ENCODE peak calls at places on chromosomes 6 and 20, in ten cellular contexts. G, Q, Z, T, V, D, S, I, U and J are unnamed samples. For H3K4me1, the result is how much of the 10 kb centered on the place peaks cover.

GRCh38 chr6:30821862-30822784 is 62.2 kb upstream of the DDR1 start:
- ATAC-seq in G (peak), Q (peak), Z (no peak), T (peak), V (no peak), D (peak), S (no peak), I (peak), U (peak), J (no peak)

GRCh38 chr6:122399055-122399347 is 451 bp upstream of the HSF2 start:
- ATAC-seq in G (no peak), Q (no peak), Z (no peak), T (no peak), V (no peak), D (no peak), S (no peak), I (no peak), U (no peak), J (no peak)

GRCh38 chr20:16922834-16923233 is 174.7 kb downstream of the OTOR start:
- ATAC-seq in G (no peak), Q (no peak), Z (peak), T (no peak), V (peak), D (no peak), S (peak), I (peak), U (no peak), J (peak)

GRCh38 chr6:106413016-106413415 is 52.5 kb downstream of the CRYBG1 start:
- ATAC-seq in G (no peak), Q (no peak), Z (no peak), T (no peak), V (no peak), D (no peak), S (no peak), I (no peak), U (no peak), J (no peak)

GRCh38 chr6:115728171-115728570 is 332.5 kb downstream of the FRK start:
- ATAC-seq in G (no peak), Q (no peak), Z (no peak), T (no peak), V (no peak), D (no peak), S (no peak), I (no peak), U (no peak), J (no peak)

GRCh38 chr6:140082867-140083297 is 708.4 kb upstream of the CITED2 start:
- ATAC-seq in G (peak), Q (no peak), Z (no peak), T (no peak), V (no peak), D (no peak), S (no peak), I (no peak), U (no peak), J (no peak)

GRCh38 chr6:10403385-10404106 is 11.3 kb downstream of the TFAP2A start:
- ATAC-seq in G (peak), Q (peak), Z (no peak), T (peak), V (no peak), D (no peak), S (no peak), I (peak), U (no peak), J (no peak)

GRCh38 chr6:39812853-39813533 is 20.8 kb downstream of the DAAM2 start:
- ATAC-seq in G (peak), Q (no peak), Z (peak), T (no peak), V (peak), D (peak), S (peak), I (peak), U (no peak), J (peak)

GRCh38 chr6:79425589-79426311 is 111.5 kb downstream of the LCA5 start:
- ATAC-seq in G (peak), Q (no peak), Z (no peak), T (no peak), V (no peak), D (no peak), S (no peak), I (no peak), U (no peak), J (no peak)

GRCh38 chr6:108133594-108134179 is 32.1 kb upstream of the NR2E1 start:
- ATAC-seq in G (peak), Q (peak), Z (peak), T (peak), V (peak), D (peak), S (peak), I (peak), U (peak), J (peak)

GRCh38 chr6:122770835-122771601 is 8.5 kb upstream of the FABP7 start:
- ATAC-seq in G (peak), Q (no peak), Z (no peak), T (no peak), V (no peak), D (no peak), S (no peak), I (peak), U (no peak), J (no peak)

GRCh38 chr6:64376394-64376793 is 740.8 kb downstream of the PHF3 start:
- ATAC-seq in G (no peak), Q (no peak), Z (no peak), T (no peak), V (no peak), D (no peak), S (no peak), I (no peak), U (no peak), J (no peak)

GRCh38 chr20:62535964-62536363 is 60.2 kb upstream of the GATA5 start:
- ATAC-seq in G (no peak), Q (no peak), Z (no peak), T (no peak), V (peak), D (peak), S (peak), I (no peak), U (no peak), J (no peak)

GRCh38 chr6:10778230-10778629 is 30.6 kb downstream of the TMEM14B start:
- ATAC-seq in G (no peak), Q (no peak), Z (no peak), T (no peak), V (no peak), D (no peak), S (no peak), I (no peak), U (no peak), J (no peak)

GRCh38 chr20:60362531-60362930 is 404.3 kb downstream of the CDH26 start:
- ATAC-seq in G (no peak), Q (no peak), Z (no peak), T (no peak), V (no peak), D (no peak), S (no peak), I (no peak), U (no peak), J (no peak)

GRCh38 chr6:71698698-71699097 is 187.7 kb upstream of the RIMS1 start:
- ATAC-seq in G (no peak), Q (no peak), Z (no peak), T (no peak), V (no peak), D (no peak), S (no peak), I (no peak), U (no peak), J (no peak)

GRCh38 chr6:82397962-82398692 is 34.5 kb downstream of the TPBG start:
- ATAC-seq in G (no peak), Q (no peak), Z (no peak), T (no peak), V (no peak), D (no peak), S (no peak), I (no peak), U (no peak), J (peak)

GRCh38 chr6:44000164-44000842 is 126.9 kb downstream of the MRPL14 start:
- ATAC-seq in G (peak), Q (peak), Z (peak), T (peak), V (no peak), D (no peak), S (no peak), I (peak), U (no peak), J (no peak)

GRCh38 chr6:159716247-159717086 is 10.8 kb upstream of the WTAP start:
- ATAC-seq in G (peak), Q (no peak), Z (peak), T (peak), V (peak), D (peak), S (peak), I (peak), U (no peak), J (peak)

GRCh38 chr6:134495203-134495892 is 177.4 kb upstream of the SGK1 start:
- ATAC-seq in G (peak), Q (no peak), Z (no peak), T (no peak), V (peak), D (no peak), S (no peak), I (no peak), U (no peak), J (no peak)

GRCh38 chr20:63651942-63652191 is 1.4 kb downstream of the STMN3 start:
- ATAC-seq in G (peak), Q (peak), Z (peak), T (peak), V (no peak), D (no peak), S (no peak), I (no peak), U (peak), J (no peak)

GRCh38 chr6:166861961-166862286 is 94.4 kb downstream of the RNASET2 start:
- ATAC-seq in G (no peak), Q (no peak), Z (no peak), T (no peak), V (no peak), D (no peak), S (no peak), I (no peak), U (no peak), J (no peak)

GRCh38 chr6:16320533-16321340 is 82.3 kb downstream of the GMPR start:
- ATAC-seq in G (no peak), Q (peak), Z (no peak), T (no peak), V (peak), D (peak), S (peak), I (no peak), U (no peak), J (peak)

GRCh38 chr6:62805431-62805830 is 405.8 kb upstream of the FKBP1C start:
- ATAC-seq in G (no peak), Q (no peak), Z (no peak), T (no peak), V (no peak), D (no peak), S (no peak), I (no peak), U (no peak), J (no peak)

GRCh38 chr20:8933391-8933807 is 135.5 kb upstream of the PLCB4 start:
- ATAC-seq in G (no peak), Q (no peak), Z (no peak), T (no peak), V (peak), D (peak), S (peak), I (no peak), U (no peak), J (peak)

GRCh38 chr6:152124432-152125074 is 317.1 kb downstream of the ESR1 start:
- ATAC-seq in G (peak), Q (peak), Z (peak), T (peak), V (peak), D (peak), S (peak), I (peak), U (no peak), J (no peak)

DNA sequence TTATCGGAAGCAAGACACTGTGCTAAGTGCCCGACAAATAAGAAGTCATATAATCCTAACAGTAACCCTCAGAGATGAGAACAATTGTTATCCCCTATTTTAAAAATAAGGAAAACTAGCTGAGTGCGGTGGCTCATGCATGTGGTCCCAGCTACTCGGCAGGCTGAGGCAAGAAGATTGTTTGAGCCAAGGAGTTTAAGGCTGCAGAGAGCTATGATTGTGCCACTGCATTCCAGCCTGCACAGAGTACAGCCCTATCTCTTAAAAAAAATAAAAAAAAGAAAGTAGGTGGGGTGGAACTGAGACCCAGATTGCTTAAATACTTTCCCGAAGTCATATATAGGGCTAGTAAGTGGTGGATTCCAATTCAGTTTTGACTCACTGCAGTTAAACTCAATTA is 84.7 kb downstream of the UST start:
- ATAC-seq in G (no peak), Q (no peak), Z (no peak), T (no peak), V (no peak), D (no peak), S (no peak), I (no peak), U (no peak), J (no peak)
- H3K4me1 ChIP-seq in G (under half), Q (under half), Z (under half), T (under half), V (under half), D (under half), S (under half), I (under half), U (under half), J (under half)

GRCh38 chr20:1804129-1804503 is 91.1 kb upstream of the SIRPA start:
- ATAC-seq in G (no peak), Q (no peak), Z (no peak), T (no peak), V (no peak), D (no peak), S (no peak), I (no peak), U (no peak), J (no peak)
- H3K4me3 ChIP-seq in G (peak), Q (no peak), Z (no peak), T (no peak), V (peak), D (peak), S (peak), I (no peak), U (no peak), J (peak)

GRCh38 chr20:57678340-57678739 is 31.5 kb downstream of the PMEPA1 start:
- ATAC-seq in G (no peak), Q (no peak), Z (no peak), T (no peak), V (no peak), D (peak), S (no peak), I (no peak), U (no peak), J (no peak)

GRCh38 chr20:57676517-57677322 is 33.1 kb downstream of the PMEPA1 start:
- ATAC-seq in G (peak), Q (no peak), Z (no peak), T (no peak), V (no peak), D (peak), S (no peak), I (no peak), U (no peak), J (no peak)

GRCh38 chr20:57679113-57679512 is 30.7 kb downstream of the PMEPA1 start:
- ATAC-seq in G (no peak), Q (no peak), Z (no peak), T (no peak), V (no peak), D (no peak), S (no peak), I (no peak), U (no peak), J (no peak)

GRCh38 chr20:57675773-57676172 is 34.0 kb downstream of the PMEPA1 start:
- ATAC-seq in G (no peak), Q (no peak), Z (no peak), T (no peak), V (no peak), D (no peak), S (no peak), I (no peak), U (no peak), J (no peak)

DNA sequence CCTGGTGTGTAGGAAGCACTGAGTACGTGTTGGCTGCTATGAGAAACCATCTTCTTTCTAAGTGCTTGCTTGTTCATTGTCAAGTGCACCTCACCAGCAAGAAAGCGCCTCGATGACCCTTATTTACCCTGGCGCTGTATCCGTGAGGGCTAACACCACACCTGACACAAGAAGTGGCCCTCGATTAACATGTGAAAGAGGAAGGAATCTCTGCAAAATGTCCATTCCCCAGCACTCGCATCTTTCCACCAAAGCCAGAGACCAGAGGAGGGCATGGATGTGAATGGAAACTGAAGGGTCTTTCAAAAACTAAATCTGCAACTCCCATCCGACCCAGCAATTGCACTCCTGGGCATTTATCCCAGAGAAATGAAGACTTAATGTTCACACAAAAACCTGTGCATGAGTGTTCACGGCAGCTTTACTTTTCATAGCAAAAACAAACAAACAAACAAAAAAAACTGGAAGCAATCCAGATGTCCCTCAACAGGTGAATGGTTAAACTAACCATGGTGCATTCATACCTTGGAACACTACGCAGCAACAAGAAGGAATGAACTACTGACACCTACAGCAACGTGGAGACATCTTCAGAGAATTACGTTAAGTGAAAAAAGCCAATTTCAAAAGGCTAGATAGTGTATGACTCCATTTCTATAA is 32.4 kb downstream of the PMEPA1 start:
- ATAC-seq in G (no peak), Q (no peak), Z (no peak), T (no peak), V (no peak), D (no peak), S (no peak), I (peak), U (no peak), J (no peak)
- H3K4me1 ChIP-seq in G (under half), Q (under half), Z (under half), T (under half), V (under half), D (under half), S (under half), I (under half), U (under half), J (under half)

GRCh38 chr20:49431345-49431744 is 51.1 kb downstream of the KCNB1 start:
- ATAC-seq in G (no peak), Q (no peak), Z (no peak), T (no peak), V (no peak), D (no peak), S (no peak), I (no peak), U (no peak), J (no peak)
- H3K4me3 ChIP-seq in G (no peak), Q (no peak), Z (no peak), T (no peak), V (no peak), D (no peak), S (no peak), I (no peak), U (no peak), J (no peak)

GRCh38 chr20:47862841-47863240 is 77.6 kb upstream of the SULF2 start:
- ATAC-seq in G (no peak), Q (no peak), Z (no peak), T (no peak), V (no peak), D (no peak), S (no peak), I (no peak), U (no peak), J (no peak)
- H3K4me1 ChIP-seq in G (under half), Q (under half), Z (under half), T (under half), V (under half), D (under half), S (under half), I (under half), U (under half), J (under half)

GRCh38 chr6:77021232-77021631 is 442.1 kb downstream of the HTR1B start:
- ATAC-seq in G (no peak), Q (no peak), Z (no peak), T (no peak), V (no peak), D (no peak), S (no peak), I (no peak), U (no peak), J (no peak)
- H3K4me3 ChIP-seq in G (no peak), Q (no peak), Z (no peak), T (no peak), V (no peak), D (no peak), S (no peak), I (no peak), U (no peak), J (no peak)

DNA sequence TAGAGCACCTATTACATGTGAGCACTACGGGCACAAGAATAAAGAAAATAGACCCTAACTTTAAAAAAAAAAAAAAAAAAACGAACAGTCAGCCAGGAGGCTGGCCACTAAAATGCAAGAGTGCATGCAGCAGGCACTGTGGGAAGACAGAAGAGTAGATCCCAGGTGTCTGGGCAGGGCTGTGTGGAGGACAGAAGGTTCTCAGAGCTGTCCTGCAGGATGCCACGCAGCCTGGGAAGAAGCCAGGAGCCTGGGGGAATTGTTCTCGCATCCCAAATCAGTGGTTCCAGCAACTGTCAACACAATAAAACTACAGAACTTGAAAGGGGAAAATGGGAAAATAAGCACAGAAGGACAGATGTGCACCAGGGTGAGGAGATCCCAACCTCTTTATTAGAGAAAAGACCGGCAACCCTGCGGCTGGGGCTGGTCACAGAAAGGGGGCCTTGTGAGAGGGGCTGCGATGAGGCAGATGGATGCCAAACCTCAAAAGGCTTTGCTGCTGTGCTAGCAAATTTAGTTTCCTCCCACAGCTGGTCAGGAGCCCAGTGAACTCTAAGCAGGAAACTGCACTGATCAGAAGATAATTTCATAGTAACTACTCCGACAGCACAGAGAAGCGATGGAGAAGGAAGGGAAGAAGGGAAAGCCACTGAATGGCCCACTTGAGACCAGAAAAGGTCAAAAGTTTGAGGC is 30.9 kb downstream of the MAP3K5 start:
- ATAC-seq in G (peak), Q (no peak), Z (no peak), T (peak), V (peak), D (peak), S (peak), I (peak), U (peak), J (peak)
- H3K4me1 ChIP-seq in G (under half), Q (under half), Z (under half), T (half or more), V (under half), D (half or more), S (half or more), I (under half), U (half or more), J (half or more)

GRCh38 chr6:118897386-118897785 is 3.4 kb downstream of the ASF1A start:
- ATAC-seq in G (no peak), Q (no peak), Z (no peak), T (no peak), V (no peak), D (no peak), S (no peak), I (no peak), U (no peak), J (no peak)
- H3K4me3 ChIP-seq in G (no peak), Q (no peak), Z (no peak), T (no peak), V (no peak), D (no peak), S (no peak), I (no peak), U (peak), J (no peak)

DNA sequence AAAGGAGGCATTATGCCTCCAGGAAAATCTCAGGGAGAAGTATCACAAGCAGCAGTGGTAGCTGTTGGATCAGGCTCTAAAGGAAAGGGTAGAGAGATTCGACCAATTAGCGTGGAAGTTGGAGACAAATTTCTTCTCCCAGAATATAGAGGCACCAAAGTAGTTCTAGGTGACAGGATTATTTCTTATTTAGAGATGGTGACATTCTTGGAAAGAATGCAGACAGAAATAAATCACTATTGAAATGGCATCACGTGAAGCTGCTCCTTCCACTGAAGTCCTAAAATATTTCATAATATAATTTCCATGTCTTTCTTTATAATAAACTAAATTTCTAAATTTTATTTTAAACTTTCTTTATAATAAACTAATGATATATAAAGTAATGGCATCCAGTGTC is 117.5 kb downstream of the TCP11 start:
- ATAC-seq in G (no peak), Q (no peak), Z (no peak), T (no peak), V (peak), D (no peak), S (peak), I (no peak), U (no peak), J (no peak)
- H3K4me1 ChIP-seq in G (under half), Q (under half), Z (under half), T (under half), V (half or more), D (half or more), S (half or more), I (half or more), U (under half), J (half or more)

GRCh38 chr20:51388227-51388626 is 154.3 kb downstream of the NFATC2 start:
- ATAC-seq in G (no peak), Q (no peak), Z (no peak), T (no peak), V (no peak), D (no peak), S (no peak), I (no peak), U (no peak), J (no peak)
- H3K4me3 ChIP-seq in G (no peak), Q (no peak), Z (no peak), T (no peak), V (no peak), D (no peak), S (no peak), I (no peak), U (no peak), J (no peak)